ENCODE peak calls at places on chromosomes 2 and 18, in six cellular contexts. U is chondrocyte; F is mesothelial cell of epicardium; T is astrocyte of the spinal cord; G is nephron progenitor cell; E is CD8-positive, alpha-beta T cell. D is an unnamed sample.

GRCh38 chr2:167509585-167509984 is 621.3 kb downstream of the XIRP2 start:
- DNase-seq in E (no peak), T (peak; percentile 89), F (no peak), G (no peak), U (no peak), D (no peak)

GRCh38 chr2:11505652-11506610 is 27.9 kb upstream of the GREB1 start:
- DNase-seq in U (no peak), T (no peak), E (no peak), G (no peak), F (no peak), D (no peak)

GRCh38 chr2:234392230-234392629 is 104.7 kb downstream of the ARL4C start:
- DNase-seq in E (no peak), G (no peak), U (no peak), F (no peak), T (no peak), D (no peak)

GRCh38 chr18:7117390-7118355 is at the start of gene LAMA1:
- DNase-seq in E (no peak), T (no peak), U (no peak), G (peak; percentile 89), F (peak; percentile 38), D (no peak)

GRCh38 chr18:55856191-55856590 is 268.2 kb upstream of the TCF4 start:
- DNase-seq in U (no peak), E (no peak), T (peak; percentile 82), G (no peak), F (no peak), D (no peak)

GRCh38 chr2:82790277-82791021 is 1668.6 kb downstream of the SUCLG1 start:
- DNase-seq in U (no peak), E (no peak), T (peak; percentile 6), F (no peak), G (peak; percentile 4), D (no peak)

GRCh38 chr2:95021015-95021399 is 4.5 kb upstream of the MAL start:
- DNase-seq in E (no peak), F (no peak), T (no peak), U (no peak), G (no peak), D (no peak)

GRCh38 chr2:217929757-217930707 is 72.8 kb downstream of the TNS1 start:
- DNase-seq in E (no peak), T (no peak), U (no peak), F (no peak), G (no peak), D (no peak)

GRCh38 chr2:144240656-144241339 is 279.1 kb downstream of the ZEB2 start:
- DNase-seq in F (no peak), U (no peak), G (no peak), T (no peak), E (no peak), D (peak; percentile 28)

GRCh38 chr18:23689031-23689615 is at the start of gene LAMA3:
- DNase-seq in U (no peak), T (peak; percentile 28), G (peak; percentile 74), F (peak; percentile 40), E (no peak), D (peak; percentile 55)

GRCh38 chr2:122639176-122639575 is 883.7 kb downstream of the TSN start:
- DNase-seq in E (no peak), U (no peak), F (no peak), T (no peak), G (no peak), D (no peak)

GRCh38 chr2:200442471-200442870 is 67.4 kb downstream of the KCTD18 start:
- DNase-seq in U (no peak), E (no peak), G (no peak), F (no peak), T (peak; percentile 76), D (no peak)

GRCh38 chr2:204434660-204435462 is 110.4 kb upstream of the PARD3B start:
- DNase-seq in E (no peak), U (no peak), F (no peak), G (no peak), T (peak; percentile 30), D (no peak)

GRCh38 chr2:184530239-184530638 is 68.1 kb upstream of the ZNF804A start:
- DNase-seq in T (no peak), U (peak; percentile 74), F (no peak), G (no peak), E (no peak), D (no peak)

GRCh38 chr2:203400805-203401585 is 72.8 kb downstream of the ABI2 start:
- DNase-seq in T (peak; percentile 16), U (no peak), G (no peak), F (no peak), E (no peak), D (no peak)

GRCh38 chr2:170142502-170142901 is 35.4 kb upstream of the MYO3B start:
- DNase-seq in G (no peak), U (no peak), T (no peak), E (no peak), F (no peak), D (no peak)

GRCh38 chr2:213129311-213129710 is 22.1 kb downstream of the IKZF2 start:
- DNase-seq in E (no peak), G (no peak), U (no peak), F (no peak), T (no peak), D (no peak)

GRCh38 chr2:233051241-233052149 is 8.6 kb upstream of the INPP5D start:
- DNase-seq in G (peak; percentile 35), U (no peak), T (peak; percentile 66), F (no peak), E (no peak), D (no peak)

GRCh38 chr2:231931481-231931915 is 5.3 kb upstream of the NPPC start:
- DNase-seq in E (no peak), G (no peak), U (peak; percentile 34), T (no peak), F (no peak), D (no peak)

GRCh38 chr18:29811519-29811918 is 1231.0 kb downstream of the DSC3 start:
- DNase-seq in U (no peak), E (no peak), T (no peak), F (no peak), G (no peak), D (no peak)

GRCh38 chr18:58779514-58779913 is 85.2 kb upstream of the ZNF532 start:
- DNase-seq in G (no peak), U (no peak), F (no peak), E (no peak), T (no peak), D (no peak)

GRCh38 chr18:59620381-59620780 is 76.8 kb downstream of the CCBE1 start:
- DNase-seq in T (no peak), U (no peak), G (no peak), F (no peak), E (no peak), D (no peak)

GRCh38 chr2:197307933-197308521 is 2.6 kb downstream of the ANKRD44 start:
- DNase-seq in G (no peak), F (no peak), T (no peak), U (no peak), E (no peak), D (peak; percentile 69)

GRCh38 chr2:197306024-197306690 is 4.4 kb downstream of the ANKRD44 start:
- DNase-seq in E (no peak), U (no peak), G (no peak), F (no peak), T (no peak), D (no peak)

GRCh38 chr2:197306691-197307030 is 3.9 kb downstream of the ANKRD44 start:
- DNase-seq in G (no peak), E (no peak), U (no peak), T (peak; percentile 9), F (no peak), D (no peak)

GRCh38 chr2:197308635-197309368 is 1.8 kb downstream of the ANKRD44 start:
- DNase-seq in U (no peak), G (no peak), E (no peak), F (no peak), T (no peak), D (no peak)

GRCh38 chr2:197307236-197307932 is 3.2 kb downstream of the ANKRD44 start:
- DNase-seq in G (no peak), E (no peak), F (no peak), U (no peak), T (no peak), D (no peak)
- TF ChIP-seq CTCF in G (no peak), E (no peak), F (no peak), U (peak; percentile 58), T (peak; percentile 6), D (no peak)

GRCh38 chr2:113754989-113755689 is 1.3 kb downstream of the SLC35F5 start:
- DNase-seq in F (no peak), T (peak; percentile 5), U (no peak), E (no peak), G (no peak), D (no peak)
- TF ChIP-seq CTCF in F (no peak), T (no peak), U (no peak), E (no peak), G (no peak), D (no peak)

GRCh38 chr18:3792711-3793110 is 342.7 kb downstream of the TGIF1 start:
- DNase-seq in U (no peak), F (no peak), T (no peak), E (no peak), G (no peak), D (no peak)

GRCh38 chr18:3798032-3798431 is 348.1 kb downstream of the TGIF1 start:
- DNase-seq in T (no peak), G (no peak), F (no peak), E (no peak), U (no peak), D (no peak)

GRCh38 chr18:3793545-3793944 is 343.6 kb downstream of the TGIF1 start:
- DNase-seq in T (peak; percentile 51), U (no peak), G (no peak), F (no peak), E (no peak), D (no peak)

GRCh38 chr18:3796434-3796833 is 346.5 kb downstream of the TGIF1 start:
- DNase-seq in G (no peak), U (no peak), T (no peak), E (no peak), F (no peak), D (no peak)

GRCh38 chr18:3794537-3795348 is 344.8 kb downstream of the TGIF1 start:
- DNase-seq in F (no peak), E (no peak), T (peak; percentile 96), G (no peak), U (no peak), D (no peak)
- TF ChIP-seq CTCF in F (no peak), E (no peak), T (no peak), G (no peak), U (no peak), D (no peak)

DNA sequence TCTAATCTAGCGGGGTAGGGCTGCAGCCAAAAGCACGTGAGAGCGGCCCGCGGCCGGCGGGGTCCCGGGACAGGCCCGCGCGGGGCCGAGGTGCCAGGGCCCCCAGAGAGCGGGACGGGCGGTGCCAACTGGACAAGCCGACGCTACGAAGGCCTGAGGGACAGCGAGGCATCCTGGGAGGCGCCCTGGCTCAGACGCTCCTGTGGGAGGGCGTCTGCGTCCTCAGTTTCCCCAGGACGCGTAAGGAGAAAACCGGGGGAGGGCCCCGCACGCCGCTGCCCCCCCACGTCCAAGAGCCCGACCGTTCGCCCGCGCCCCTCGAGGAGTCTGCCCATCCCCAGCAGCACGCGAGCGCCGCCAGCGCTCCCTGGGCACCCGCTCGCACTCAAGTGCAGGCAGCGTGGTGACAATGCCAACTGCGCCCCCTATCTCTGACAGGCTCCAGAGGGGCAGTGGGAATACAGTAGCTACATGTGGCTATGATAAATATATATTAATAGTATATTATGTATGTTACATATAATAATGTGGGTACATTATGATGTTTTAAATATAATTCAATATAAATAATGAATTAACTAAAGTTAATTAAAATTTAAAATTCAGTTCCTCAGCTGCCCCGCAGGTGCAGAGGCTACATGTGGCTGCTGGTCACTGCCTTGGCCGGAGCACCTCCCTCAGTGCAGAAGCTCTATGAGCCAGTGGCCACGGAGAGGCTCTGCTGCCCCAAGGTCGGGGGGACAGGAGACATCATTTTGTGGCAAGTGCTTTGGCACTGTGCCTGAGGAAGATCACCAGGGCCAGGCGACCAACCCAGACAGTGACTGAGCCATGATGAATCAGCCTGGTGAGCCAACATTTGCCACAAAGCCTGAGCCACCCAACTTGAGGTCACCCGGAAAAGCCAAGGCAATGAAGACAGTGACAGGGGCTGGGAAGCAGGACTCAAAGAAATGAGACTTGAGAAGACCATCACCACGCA is 5.5 kb upstream of the SFT2D3 start:
- DNase-seq in U (no peak), T (peak; percentile 14), G (peak; percentile 53), F (no peak), E (no peak), D (peak; percentile 43)
- TF ChIP-seq CTCF in U (peak; percentile 82), T (peak; percentile 61), G (peak; percentile 39), F (peak; percentile 21), E (peak; percentile 68), D (peak; percentile 9)